ENCODE peak calls at places on chromosome 7, in nine cellular contexts. One of them, this sample, is unnamed.

GRCh38 chr7:104552102-104552501 is 223.7 kb downstream of the LHFPL3 start:
- DNase-seq in NCI-H2081: no peak
- DNase-seq in fibroblast of pulmonary artery: peak; percentile 20
- DNase-seq in prostate gland: peak; percentile 4
- DNase-seq in GM13977: peak; percentile 26
- DNase-seq in GF-D8: no peak
- DNase-seq in activated CD8-positive, alpha-beta memory T cell treated with anti-CD3 and anti-CD28 coated beads for 48 hours: no peak
- DNase-seq in nephron progenitor cell: peak; percentile 86
- DNase-seq in activated CD4-positive, alpha-beta T cell treated with anti-CD3 and anti-CD28 coated beads, Interleukin-2, amount 50 U/mL, for 48 hours: peak; percentile 7
- DNase-seq in this sample: peak; percentile 11

GRCh38 chr7:39688611-39689485 is 65.5 kb downstream of the RALA start:
- DNase-seq in NCI-H2081: no peak
- DNase-seq in fibroblast of pulmonary artery: no peak
- DNase-seq in prostate gland: no peak
- DNase-seq in GM13977: no peak
- DNase-seq in GF-D8: no peak
- DNase-seq in activated CD8-positive, alpha-beta memory T cell treated with anti-CD3 and anti-CD28 coated beads for 48 hours: no peak
- DNase-seq in nephron progenitor cell: no peak
- DNase-seq in activated CD4-positive, alpha-beta T cell treated with anti-CD3 and anti-CD28 coated beads, Interleukin-2, amount 50 U/mL, for 48 hours: no peak
- DNase-seq in this sample: peak; percentile 27

GRCh38 chr7:2477447-2478386 is 1.5 kb upstream of the GRIFIN start:
- DNase-seq in NCI-H2081: peak; percentile 19
- DNase-seq in fibroblast of pulmonary artery: peak; percentile 60
- DNase-seq in prostate gland: peak; percentile 51
- DNase-seq in GM13977: peak; percentile 86
- DNase-seq in GF-D8: peak; percentile 76
- DNase-seq in activated CD8-positive, alpha-beta memory T cell treated with anti-CD3 and anti-CD28 coated beads for 48 hours: no peak
- DNase-seq in nephron progenitor cell: peak; percentile 76
- DNase-seq in activated CD4-positive, alpha-beta T cell treated with anti-CD3 and anti-CD28 coated beads, Interleukin-2, amount 50 U/mL, for 48 hours: peak; percentile 61
- DNase-seq in this sample: peak; percentile 54

GRCh38 chr7:55255501-55256445 is 109.4 kb upstream of the LANCL2 start:
- DNase-seq in NCI-H2081: peak; percentile 56
- DNase-seq in fibroblast of pulmonary artery: peak; percentile 82
- DNase-seq in prostate gland: peak; percentile 87
- DNase-seq in GM13977: peak; percentile 85
- DNase-seq in GF-D8: no peak
- DNase-seq in activated CD8-positive, alpha-beta memory T cell treated with anti-CD3 and anti-CD28 coated beads for 48 hours: peak; percentile 48
- DNase-seq in nephron progenitor cell: peak; percentile 85
- DNase-seq in activated CD4-positive, alpha-beta T cell treated with anti-CD3 and anti-CD28 coated beads, Interleukin-2, amount 50 U/mL, for 48 hours: peak; percentile 79
- DNase-seq in this sample: peak; percentile 78

GRCh38 chr7:90594791-90595317 is 1.3 kb upstream of the CDK14 start:
- DNase-seq in NCI-H2081: peak; percentile 51
- DNase-seq in fibroblast of pulmonary artery: peak; percentile 92
- DNase-seq in prostate gland: no peak
- DNase-seq in GM13977: peak; percentile 28
- DNase-seq in GF-D8: no peak
- DNase-seq in activated CD8-positive, alpha-beta memory T cell treated with anti-CD3 and anti-CD28 coated beads for 48 hours: no peak
- DNase-seq in nephron progenitor cell: peak; percentile 15
- DNase-seq in activated CD4-positive, alpha-beta T cell treated with anti-CD3 and anti-CD28 coated beads, Interleukin-2, amount 50 U/mL, for 48 hours: no peak
- DNase-seq in this sample: peak; percentile 95

GRCh38 chr7:140326116-140326928 is 72.0 kb downstream of the SLC37A3 start:
- DNase-seq in NCI-H2081: peak; percentile 21
- DNase-seq in fibroblast of pulmonary artery: peak; percentile 75
- DNase-seq in prostate gland: peak; percentile 71
- DNase-seq in GM13977: peak; percentile 71
- DNase-seq in GF-D8: no peak
- DNase-seq in activated CD8-positive, alpha-beta memory T cell treated with anti-CD3 and anti-CD28 coated beads for 48 hours: no peak
- DNase-seq in nephron progenitor cell: peak; percentile 57
- DNase-seq in activated CD4-positive, alpha-beta T cell treated with anti-CD3 and anti-CD28 coated beads, Interleukin-2, amount 50 U/mL, for 48 hours: peak; percentile 49
- DNase-seq in this sample: peak; percentile 48

GRCh38 chr7:74625446-74625845 is 32.1 kb upstream of the GTF2I start:
- DNase-seq in NCI-H2081: no peak
- DNase-seq in fibroblast of pulmonary artery: peak; percentile 78
- DNase-seq in prostate gland: no peak
- DNase-seq in GM13977: no peak
- DNase-seq in GF-D8: peak; percentile 27
- DNase-seq in activated CD8-positive, alpha-beta memory T cell treated with anti-CD3 and anti-CD28 coated beads for 48 hours: no peak
- DNase-seq in nephron progenitor cell: no peak
- DNase-seq in activated CD4-positive, alpha-beta T cell treated with anti-CD3 and anti-CD28 coated beads, Interleukin-2, amount 50 U/mL, for 48 hours: no peak
- DNase-seq in this sample: peak; percentile 45

GRCh38 chr7:143422033-143422432 is 13.4 kb upstream of the EPHA1 start:
- DNase-seq in NCI-H2081: no peak
- DNase-seq in fibroblast of pulmonary artery: no peak
- DNase-seq in prostate gland: no peak
- DNase-seq in GM13977: no peak
- DNase-seq in GF-D8: no peak
- DNase-seq in activated CD8-positive, alpha-beta memory T cell treated with anti-CD3 and anti-CD28 coated beads for 48 hours: no peak
- DNase-seq in nephron progenitor cell: no peak
- DNase-seq in activated CD4-positive, alpha-beta T cell treated with anti-CD3 and anti-CD28 coated beads, Interleukin-2, amount 50 U/mL, for 48 hours: no peak
- DNase-seq in this sample: no peak

GRCh38 chr7:17041324-17041723 is 159.5 kb upstream of the AGR3 start:
- DNase-seq in NCI-H2081: peak; percentile 48
- DNase-seq in fibroblast of pulmonary artery: peak; percentile 98
- DNase-seq in prostate gland: no peak
- DNase-seq in GM13977: no peak
- DNase-seq in GF-D8: peak; percentile 86
- DNase-seq in activated CD8-positive, alpha-beta memory T cell treated with anti-CD3 and anti-CD28 coated beads for 48 hours: no peak
- DNase-seq in nephron progenitor cell: no peak
- DNase-seq in activated CD4-positive, alpha-beta T cell treated with anti-CD3 and anti-CD28 coated beads, Interleukin-2, amount 50 U/mL, for 48 hours: no peak
- DNase-seq in this sample: peak; percentile 95

GRCh38 chr7:11343818-11344413 is 370.2 kb downstream of the PHF14 start:
- DNase-seq in NCI-H2081: peak; percentile 15
- DNase-seq in fibroblast of pulmonary artery: peak; percentile 63
- DNase-seq in prostate gland: peak; percentile 5
- DNase-seq in GM13977: peak; percentile 4
- DNase-seq in GF-D8: peak; percentile 12
- DNase-seq in activated CD8-positive, alpha-beta memory T cell treated with anti-CD3 and anti-CD28 coated beads for 48 hours: no peak
- DNase-seq in nephron progenitor cell: peak; percentile 10
- DNase-seq in activated CD4-positive, alpha-beta T cell treated with anti-CD3 and anti-CD28 coated beads, Interleukin-2, amount 50 U/mL, for 48 hours: no peak
- DNase-seq in this sample: peak; percentile 28

GRCh38 chr7:110685899-110686298 is 405.0 kb upstream of the LRRN3 start:
- DNase-seq in NCI-H2081: no peak
- DNase-seq in fibroblast of pulmonary artery: no peak
- DNase-seq in prostate gland: no peak
- DNase-seq in GM13977: no peak
- DNase-seq in GF-D8: no peak
- DNase-seq in activated CD8-positive, alpha-beta memory T cell treated with anti-CD3 and anti-CD28 coated beads for 48 hours: no peak
- DNase-seq in nephron progenitor cell: no peak
- DNase-seq in activated CD4-positive, alpha-beta T cell treated with anti-CD3 and anti-CD28 coated beads, Interleukin-2, amount 50 U/mL, for 48 hours: no peak
- DNase-seq in this sample: no peak

GRCh38 chr7:41810258-41810576 is 107.3 kb upstream of the INHBA start:
- DNase-seq in NCI-H2081: no peak
- DNase-seq in fibroblast of pulmonary artery: no peak
- DNase-seq in prostate gland: no peak
- DNase-seq in GM13977: no peak
- DNase-seq in GF-D8: no peak
- DNase-seq in activated CD8-positive, alpha-beta memory T cell treated with anti-CD3 and anti-CD28 coated beads for 48 hours: no peak
- DNase-seq in nephron progenitor cell: no peak
- DNase-seq in activated CD4-positive, alpha-beta T cell treated with anti-CD3 and anti-CD28 coated beads, Interleukin-2, amount 50 U/mL, for 48 hours: no peak
- DNase-seq in this sample: no peak